ENCODE peak calls at places on chromosomes 13 and 19, in seven cellular contexts. D, S, J, Z, G, W and E are unnamed samples.

GRCh38 chr13:47679391-47679790 is 321.7 kb downstream of the SUCLA2 start:
- DNase-seq in J (no peak), S (peak; percentile 76), D (no peak), G (no peak), W (no peak), Z (no peak), E (no peak)

GRCh38 chr13:36154567-36155231 is 23.5 kb upstream of the DCLK1 start:
- DNase-seq in J (peak; percentile 30), G (no peak), Z (no peak), W (peak; percentile 16), S (peak; percentile 36), D (no peak), E (no peak)

GRCh38 chr13:24261566-24261965 is 47.8 kb upstream of the C1QTNF9 start:
- DNase-seq in S (no peak), J (no peak), D (no peak), G (no peak), W (no peak), Z (peak; percentile 67), E (no peak)

GRCh38 chr19:33325920-33326319 is 23.6 kb upstream of the CEBPA start:
- DNase-seq in G (no peak), J (no peak), W (no peak), Z (no peak), D (no peak), S (peak; percentile 41), E (peak; percentile 93)

GRCh38 chr13:104984296-104984818 is 1551.1 kb downstream of the EFNB2 start:
- DNase-seq in W (peak; percentile 49), S (no peak), D (no peak), G (peak; percentile 55), J (no peak), Z (peak; percentile 43), E (peak; percentile 64)

GRCh38 chr19:41174297-41174928 is 18.6 kb upstream of the CYP2S1 start:
- DNase-seq in D (no peak), W (no peak), Z (no peak), G (no peak), J (no peak), S (no peak), E (no peak)

GRCh38 chr13:46831588-46832194 is 34.7 kb upstream of the ESD start:
- DNase-seq in J (peak; percentile 45), D (peak; percentile 32), W (no peak), S (peak; percentile 57), Z (no peak), G (no peak), E (no peak)

GRCh38 chr19:41296323-41296935 is 13.5 kb upstream of the CCDC97 start:
- DNase-seq in S (no peak), J (no peak), G (no peak), Z (no peak), W (no peak), D (no peak), E (no peak)

GRCh38 chr19:52343548-52343947 is 7.5 kb downstream of the ZNF610 start:
- DNase-seq in J (peak; percentile 89), Z (peak; percentile 73), G (no peak), D (no peak), W (peak; percentile 20), S (peak; percentile 69), E (peak; percentile 65)

GRCh38 chr19:21593934-21594844 is 88.8 kb downstream of the ZNF429 start:
- DNase-seq in D (no peak), G (no peak), S (peak; percentile 21), Z (no peak), J (no peak), W (peak; percentile 36), E (no peak)

GRCh38 chr13:110743687-110744086 is 30.2 kb downstream of the ING1 start:
- DNase-seq in J (no peak), S (no peak), W (no peak), Z (no peak), G (no peak), D (no peak), E (no peak)

GRCh38 chr13:80012281-80012680 is 328.6 kb downstream of the SPRY2 start:
- DNase-seq in G (no peak), W (no peak), J (no peak), D (no peak), S (peak; percentile 47), Z (no peak), E (no peak)

GRCh38 chr19:30665449-30665848 is 293.3 kb downstream of the ZNF536 start:
- DNase-seq in D (no peak), Z (no peak), G (no peak), W (no peak), S (no peak), J (no peak), E (no peak)

GRCh38 chr13:75908137-75908536 is 272.0 kb downstream of the LMO7 start:
- DNase-seq in Z (no peak), G (peak; percentile 54), W (peak; percentile 25), J (no peak), D (no peak), S (peak; percentile 3), E (no peak)

GRCh38 chr19:3682741-3683404 is 17.4 kb downstream of the PIP5K1C start:
- DNase-seq in W (no peak), Z (no peak), S (no peak), G (peak; percentile 53), J (peak; percentile 86), D (no peak), E (no peak)

GRCh38 chr19:42208612-42209011 is 8.9 kb downstream of the DEDD2 start:
- DNase-seq in Z (no peak), D (no peak), J (no peak), G (no peak), W (peak; percentile 25), S (no peak), E (no peak)

GRCh38 chr19:2048104-2048958 is 2.7 kb downstream of the MKNK2 start:
- DNase-seq in J (no peak), W (no peak), Z (no peak), S (no peak), D (no peak), G (peak; percentile 46), E (peak; percentile 65)

DNA sequence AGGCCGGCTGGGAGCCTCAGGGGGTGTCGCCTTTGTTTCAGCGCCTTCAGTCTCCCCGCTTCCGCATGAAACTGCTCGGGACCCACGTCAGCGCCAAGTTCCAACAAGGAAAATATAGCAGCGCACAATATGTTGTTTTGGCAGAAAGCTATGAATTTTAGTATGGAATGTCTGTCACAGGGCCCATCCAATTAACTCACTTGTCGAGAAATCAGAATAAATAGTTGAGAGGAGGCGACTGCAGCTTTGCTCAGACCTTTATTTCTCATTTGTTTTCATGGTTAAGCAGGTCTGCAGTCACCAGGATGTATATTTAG is 34.4 kb upstream of the MEDAG start:
- DNase-seq in W (no peak), G (no peak), J (no peak), S (no peak), Z (no peak), D (no peak), E (no peak)
- H3K4me1 ChIP-seq in W (peaks cover 15% of the 10 kb centered on the region), G (peaks cover 2% of the 10 kb centered on the region), J (peaks cover 6% of the 10 kb centered on the region), S (peaks cover 71% of the 10 kb centered on the region), Z (no peaks in the 10 kb centered on the region), D (peaks cover 6% of the 10 kb centered on the region), E (peaks cover 32% of the 10 kb centered on the region)

GRCh38 chr19:19137556-19138109 is 645 bp downstream of the TMEM161A start:
- DNase-seq in Z (no peak), W (no peak), S (peak; percentile 61), G (no peak), D (no peak), J (no peak), E (no peak)

GRCh38 chr19:19131989-19132388 is 6.3 kb downstream of the TMEM161A start:
- DNase-seq in J (no peak), D (no peak), S (no peak), Z (no peak), G (no peak), W (no peak), E (no peak)

GRCh38 chr19:19134687-19135158 is 3.6 kb downstream of the TMEM161A start:
- DNase-seq in D (no peak), W (peak; percentile 82), J (peak; percentile 84), G (no peak), Z (no peak), S (no peak), E (no peak)

GRCh38 chr19:19132912-19133311 is 5.4 kb downstream of the TMEM161A start:
- DNase-seq in D (no peak), G (no peak), Z (no peak), W (no peak), J (no peak), S (no peak), E (no peak)

GRCh38 chr19:19133985-19134384 is 4.3 kb downstream of the TMEM161A start:
- DNase-seq in J (no peak), G (no peak), W (no peak), D (no peak), S (no peak), Z (no peak), E (no peak)
- H3K27me3 ChIP-seq in J (no peaks in the 10 kb centered on the region), G (no peaks in the 10 kb centered on the region), W (no peaks in the 10 kb centered on the region), D (no peaks in the 10 kb centered on the region), S (no peaks in the 10 kb centered on the region), Z (no peaks in the 10 kb centered on the region), E (no peaks in the 10 kb centered on the region)

DNA sequence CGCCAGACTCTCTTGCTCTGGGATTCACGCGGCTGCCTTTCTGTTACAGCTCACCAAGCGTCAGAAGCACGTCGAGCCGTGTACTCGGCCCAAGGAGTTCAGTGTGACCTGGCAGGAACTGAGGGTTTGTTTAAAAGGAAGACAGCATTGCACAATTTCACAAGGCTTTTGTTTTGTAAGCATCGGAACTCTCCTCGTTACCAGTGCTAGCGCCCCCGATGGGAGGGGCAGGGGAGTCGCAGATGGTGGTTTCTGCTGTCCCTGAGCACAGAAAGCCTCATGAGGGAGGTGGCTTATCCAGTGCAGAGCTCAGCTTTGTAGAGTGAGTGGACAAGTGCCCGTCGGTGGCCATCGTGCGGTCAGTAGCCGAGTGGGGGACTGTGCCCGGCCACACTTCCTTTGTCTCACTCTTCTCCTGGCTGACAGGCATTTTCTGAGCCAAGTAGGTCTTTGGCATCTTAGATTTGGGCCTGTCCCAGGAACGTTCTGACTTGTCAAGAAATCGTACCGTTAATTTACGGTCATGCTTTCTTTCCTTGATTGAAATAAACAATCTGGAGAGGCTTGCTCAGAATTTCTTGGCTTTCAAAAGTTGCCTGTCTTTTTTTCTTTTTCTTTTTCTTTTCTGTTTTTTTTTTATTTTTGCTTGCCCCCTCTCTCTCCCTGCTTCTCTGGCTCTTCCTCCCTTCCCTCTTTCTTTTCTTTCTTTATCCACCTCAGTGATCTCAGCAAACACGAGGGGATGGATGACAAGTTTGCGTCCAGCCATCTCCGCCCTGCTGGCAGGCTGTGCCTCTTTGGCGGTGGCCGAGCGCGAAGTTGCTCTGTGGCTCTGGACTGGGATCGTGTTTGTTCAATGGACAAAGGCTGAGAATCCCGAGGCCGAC is 7.7 kb downstream of the KDM4B start:
- DNase-seq in D (no peak), W (peak; percentile 72), S (peak; percentile 99), G (peak; percentile 85), J (peak; percentile 82), Z (no peak), E (peak; percentile 98)
- H3K4me3 ChIP-seq in D (no peak overlapping the region), W (peak overlapping the region; percentile 40), S (peak overlapping the region; percentile 43), G (no peak overlapping the region), J (no peak overlapping the region), Z (no peak overlapping the region), E (peak overlapping the region; percentile 6)

DNA sequence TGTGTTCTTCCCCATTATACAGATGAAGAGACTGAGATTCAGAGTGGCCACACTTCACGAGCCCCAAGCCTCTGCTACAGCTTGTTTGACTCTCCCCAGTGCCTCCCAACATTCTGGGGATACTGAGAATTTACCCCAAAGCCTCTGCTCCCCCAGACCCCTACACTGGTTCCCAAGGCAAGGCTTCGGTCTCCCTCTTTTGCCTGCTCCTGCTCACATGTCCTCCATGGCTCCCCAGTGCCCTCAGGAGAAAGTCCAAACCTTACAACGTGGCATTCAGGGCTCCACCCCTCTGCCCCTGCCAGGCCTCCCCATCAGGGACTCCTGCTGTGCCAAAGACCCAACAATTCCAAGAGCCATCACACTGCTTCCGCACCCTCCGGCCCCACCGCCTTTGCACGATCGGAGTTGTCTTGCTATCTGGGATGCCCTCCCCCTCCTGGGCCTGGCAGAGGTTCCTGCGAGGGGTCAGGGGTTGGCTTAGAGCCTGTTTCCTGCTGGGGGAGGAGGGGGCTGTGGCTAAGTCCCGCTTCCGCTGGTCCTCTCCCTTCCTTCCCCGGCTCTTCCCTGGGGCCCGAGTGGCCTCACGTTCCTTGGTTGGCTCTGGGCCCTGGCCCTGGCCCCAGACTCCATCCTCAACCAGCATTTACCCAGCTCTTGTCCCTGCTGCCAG is 15.4 kb downstream of the GTPBP3 start:
- DNase-seq in W (no peak), S (no peak), Z (no peak), D (no peak), G (no peak), J (no peak), E (no peak)
- H3K4me1 ChIP-seq in W (peaks cover 51% of the 10 kb centered on the region), S (no peaks in the 10 kb centered on the region), Z (no peaks in the 10 kb centered on the region), D (no peaks in the 10 kb centered on the region), G (no peaks in the 10 kb centered on the region), J (no peaks in the 10 kb centered on the region), E (peaks cover 9% of the 10 kb centered on the region)